ENCODE peak calls at places on chromosome 1, in five cellular contexts. G, J, Y, L and W are unnamed samples.

GRCh38 chr1:31871703-31872102 is 55.9 kb upstream of the SPOCD1 start:
- DNase-seq in G (no peak), J (no peak), Y (no peak), L (no peak), W (no peak)

GRCh38 chr1:196660912-196661311 is 9.1 kb downstream of the CFH start:
- DNase-seq in G (peak), J (peak), Y (peak), L (no peak), W (peak)

GRCh38 chr1:3237994-3238704 is 169.1 kb downstream of the PRDM16 start:
- DNase-seq in G (no peak), J (no peak), Y (no peak), L (no peak), W (no peak)

GRCh38 chr1:205665216-205665757 is 15.0 kb downstream of the SLC45A3 start:
- DNase-seq in G (peak), J (no peak), Y (no peak), L (no peak), W (no peak)

GRCh38 chr1:157363660-157364140 is 188.6 kb downstream of the FCRL5 start:
- DNase-seq in G (peak), J (peak), Y (peak), L (no peak), W (peak)

GRCh38 chr1:2391034-2391384 is 345 bp downstream of the MORN1 start:
- DNase-seq in G (no peak), J (peak), Y (peak), L (no peak), W (peak)

GRCh38 chr1:198520524-198521254 is 19.8 kb downstream of the ATP6V1G3 start:
- DNase-seq in G (no peak), J (no peak), Y (no peak), L (no peak), W (no peak)

GRCh38 chr1:47382399-47382983 is 33.6 kb upstream of the FOXE3 start:
- DNase-seq in G (no peak), J (no peak), Y (no peak), L (no peak), W (no peak)

GRCh38 chr1:147496571-147496970 is 44.7 kb upstream of the BCL9 start:
- DNase-seq in G (peak), J (peak), Y (peak), L (no peak), W (peak)

GRCh38 chr1:48610628-48611542 is 138.9 kb upstream of the SPATA6 start:
- DNase-seq in G (no peak), J (no peak), Y (no peak), L (no peak), W (peak)